ENCODE peak calls at places on chromosomes 2 and 18, in seven cellular contexts. R is MV-4-11, W is H7, J is NCI-H446 treated with DMSO at 0.1 percent for 48 hours, D is amniotic stem cell, L is psoas muscle, O is WERI-Rb-1. I is an unnamed sample.

GRCh38 chr2:39688181-39688580 is 22.5 kb downstream of the TMEM178A start:
- DNase-seq in R (no peak), W (no peak), J (no peak), D (no peak), L (no peak), O (no peak), I (no peak)

GRCh38 chr2:121648611-121649401 is 456 bp downstream of the CLASP1 start:
- DNase-seq in R (no peak), W (peak; percentile 90), J (no peak), D (no peak), L (peak; percentile 49), O (peak; percentile 75), I (peak; percentile 60)

GRCh38 chr18:37844209-37844970 is 278.8 kb upstream of the CELF4 start:
- DNase-seq in R (no peak), W (no peak), J (no peak), D (no peak), L (no peak), O (no peak), I (no peak)

GRCh38 chr2:45210466-45211195 is 201.4 kb upstream of the SIX2 start:
- DNase-seq in R (peak; percentile 35), W (no peak), J (no peak), D (no peak), L (no peak), O (no peak), I (no peak)

GRCh38 chr18:7766817-7767216 is 199.7 kb downstream of the PTPRM start:
- DNase-seq in R (no peak), W (no peak), J (no peak), D (no peak), L (no peak), O (no peak), I (no peak)

GRCh38 chr18:23141022-23141999 is 6.0 kb downstream of the CABLES1 start:
- DNase-seq in R (peak; percentile 72), W (no peak), J (no peak), D (no peak), L (no peak), O (no peak), I (no peak)

GRCh38 chr18:11984091-11984490 is 2.8 kb downstream of the IMPA2 start:
- DNase-seq in R (no peak), W (peak; percentile 21), J (no peak), D (no peak), L (no peak), O (no peak), I (no peak)

GRCh38 chr18:79385326-79385725 is 10.4 kb upstream of the NFATC1 start:
- DNase-seq in R (no peak), W (peak; percentile 41), J (no peak), D (no peak), L (no peak), O (no peak), I (no peak)

GRCh38 chr2:54629390-54629789 is 94.1 kb upstream of the EML6 start:
- DNase-seq in R (no peak), W (no peak), J (no peak), D (no peak), L (no peak), O (no peak), I (no peak)

GRCh38 chr2:28452534-28453081 is 43.3 kb upstream of the PLB1 start:
- DNase-seq in R (peak; percentile 39), W (peak; percentile 91), J (no peak), D (no peak), L (peak; percentile 75), O (peak; percentile 75), I (peak; percentile 19)

GRCh38 chr2:162072976-162073775 is 839 bp downstream of the DPP4 start:
- DNase-seq in R (no peak), W (no peak), J (no peak), D (no peak), L (peak; percentile 15), O (peak; percentile 18), I (no peak)

GRCh38 chr2:128401680-128402079 is 83.0 kb upstream of the HS6ST1 start:
- DNase-seq in R (no peak), W (no peak), J (no peak), D (no peak), L (no peak), O (no peak), I (no peak)

GRCh38 chr2:241314181-241314932 is 1.1 kb downstream of the HDLBP start:
- DNase-seq in R (peak; percentile 78), W (no peak), J (peak; percentile 23), D (peak; percentile 26), L (no peak), O (no peak), I (no peak)

GRCh38 chr18:49025426-49025766 is 74.6 kb upstream of the SMAD7 start:
- DNase-seq in R (no peak), W (no peak), J (no peak), D (no peak), L (no peak), O (no peak), I (no peak)

GRCh38 chr2:181621779-181622490 is 35.0 kb downstream of the CERKL start:
- DNase-seq in R (no peak), W (no peak), J (peak; percentile 48), D (no peak), L (no peak), O (no peak), I (peak; percentile 77)

GRCh38 chr18:48222118-48222517 is 187.1 kb downstream of the ZBTB7C start:
- DNase-seq in R (peak; percentile 63), W (no peak), J (no peak), D (no peak), L (peak; percentile 57), O (no peak), I (peak; percentile 66)

GRCh38 chr2:62826141-62826540 is 120.6 kb downstream of the EHBP1 start:
- DNase-seq in R (no peak), W (no peak), J (no peak), D (no peak), L (no peak), O (no peak), I (no peak)

GRCh38 chr2:161273038-161273760 is 35.0 kb upstream of the PSMD14 start:
- DNase-seq in R (peak; percentile 38), W (peak; percentile 14), J (peak; percentile 24), D (peak; percentile 44), L (no peak), O (no peak), I (peak; percentile 74)

GRCh38 chr2:71545572-71546274 is 92.4 kb downstream of the DYSF start:
- DNase-seq in R (peak; percentile 27), W (peak; percentile 93), J (peak; percentile 63), D (peak; percentile 42), L (no peak), O (peak; percentile 81), I (peak; percentile 86)

GRCh38 chr18:78849046-78849445 is 130.6 kb upstream of the SALL3 start:
- DNase-seq in R (no peak), W (peak; percentile 4), J (no peak), D (no peak), L (no peak), O (no peak), I (no peak)

GRCh38 chr18:25229080-25229479 is 122.9 kb downstream of the ZNF521 start:
- DNase-seq in R (no peak), W (no peak), J (peak; percentile 85), D (no peak), L (no peak), O (no peak), I (peak; percentile 82)

GRCh38 chr2:28338046-28338753 is 54.5 kb upstream of the FOSL2 start:
- DNase-seq in R (no peak), W (no peak), J (no peak), D (no peak), L (peak; percentile 86), O (no peak), I (no peak)

GRCh38 chr2:121898483-121898882 is 143.0 kb downstream of the TSN start:
- DNase-seq in R (no peak), W (no peak), J (no peak), D (no peak), L (no peak), O (no peak), I (no peak)

GRCh38 chr2:124978597-124978996 is 953.5 kb downstream of the CNTNAP5 start:
- DNase-seq in R (no peak), W (no peak), J (no peak), D (no peak), L (no peak), O (no peak), I (no peak)

GRCh38 chr2:241924909-241925250 is 55.4 kb downstream of the RTP5 start:
- DNase-seq in R (no peak), W (no peak), J (no peak), D (no peak), L (no peak), O (no peak), I (no peak)